ENCODE peak calls at places on chromosomes 4 and X, in seven cellular contexts. One of them, this sample, is unnamed.

GRCh38 chr4:175971393-175972179 is 94.1 kb upstream of the WDR17 start:
- DNase-seq in mesendoderm: peak
- DNase-seq in H9: no peak
- DNase-seq in H1: no peak
- DNase-seq in mesenchymal stem cell: no peak
- DNase-seq in neuronal stem cell: no peak
- DNase-seq in trophoblast cell: peak
- DNase-seq in this sample: no peak

GRCh38 chr4:102869569-102870227 is 906 bp downstream of the CISD2 start:
- DNase-seq in mesendoderm: no peak
- DNase-seq in H9: no peak
- DNase-seq in H1: no peak
- DNase-seq in mesenchymal stem cell: no peak
- DNase-seq in neuronal stem cell: no peak
- DNase-seq in trophoblast cell: no peak
- DNase-seq in this sample: peak

GRCh38 chrX:18377802-18378201 is 23.3 kb upstream of the SCML2 start:
- DNase-seq in mesendoderm: peak
- DNase-seq in H9: peak
- DNase-seq in H1: peak
- DNase-seq in mesenchymal stem cell: peak
- DNase-seq in neuronal stem cell: no peak
- DNase-seq in trophoblast cell: peak
- DNase-seq in this sample: peak

GRCh38 chr4:169971456-169972015 is 54.7 kb downstream of the MFAP3L start:
- DNase-seq in mesendoderm: no peak
- DNase-seq in H9: no peak
- DNase-seq in H1: no peak
- DNase-seq in mesenchymal stem cell: no peak
- DNase-seq in neuronal stem cell: no peak
- DNase-seq in trophoblast cell: peak
- DNase-seq in this sample: no peak

GRCh38 chrX:2500091-2500680 is 590 bp downstream of the DHRSX start:
- DNase-seq in mesendoderm: peak
- DNase-seq in H9: peak
- DNase-seq in H1: peak
- DNase-seq in mesenchymal stem cell: peak
- DNase-seq in neuronal stem cell: no peak
- DNase-seq in trophoblast cell: peak
- DNase-seq in this sample: peak

GRCh38 chr4:61545902-61546498 is 345.9 kb downstream of the ADGRL3 start:
- DNase-seq in mesendoderm: no peak
- DNase-seq in H9: no peak
- DNase-seq in H1: no peak
- DNase-seq in mesenchymal stem cell: peak
- DNase-seq in neuronal stem cell: no peak
- DNase-seq in trophoblast cell: no peak
- DNase-seq in this sample: no peak

GRCh38 chrX:47232803-47233332 is at the start of gene USP11:
- DNase-seq in mesendoderm: peak
- DNase-seq in H9: peak
- DNase-seq in H1: peak
- DNase-seq in mesenchymal stem cell: peak
- DNase-seq in neuronal stem cell: no peak
- DNase-seq in trophoblast cell: no peak
- DNase-seq in this sample: peak

GRCh38 chr4:186144180-186144579 is 39.7 kb downstream of the FAM149A start:
- DNase-seq in mesendoderm: peak
- DNase-seq in H9: peak
- DNase-seq in H1: peak
- DNase-seq in mesenchymal stem cell: peak
- DNase-seq in neuronal stem cell: peak
- DNase-seq in trophoblast cell: peak
- DNase-seq in this sample: peak

GRCh38 chr4:85092536-85092935 is 126.0 kb upstream of the WDFY3 start:
- DNase-seq in mesendoderm: no peak
- DNase-seq in H9: no peak
- DNase-seq in H1: no peak
- DNase-seq in mesenchymal stem cell: no peak
- DNase-seq in neuronal stem cell: no peak
- DNase-seq in trophoblast cell: no peak
- DNase-seq in this sample: no peak

GRCh38 chrX:20968996-20969395 is 405.2 kb upstream of the CNKSR2 start:
- DNase-seq in mesendoderm: no peak
- DNase-seq in H9: no peak
- DNase-seq in H1: no peak
- DNase-seq in mesenchymal stem cell: no peak
- DNase-seq in neuronal stem cell: no peak
- DNase-seq in trophoblast cell: no peak
- DNase-seq in this sample: no peak

GRCh38 chr4:164700471-164700870 is 53.5 kb upstream of the SMIM31 start:
- DNase-seq in mesendoderm: peak
- DNase-seq in H9: peak
- DNase-seq in H1: peak
- DNase-seq in mesenchymal stem cell: no peak
- DNase-seq in neuronal stem cell: peak
- DNase-seq in trophoblast cell: peak
- DNase-seq in this sample: no peak

DNA sequence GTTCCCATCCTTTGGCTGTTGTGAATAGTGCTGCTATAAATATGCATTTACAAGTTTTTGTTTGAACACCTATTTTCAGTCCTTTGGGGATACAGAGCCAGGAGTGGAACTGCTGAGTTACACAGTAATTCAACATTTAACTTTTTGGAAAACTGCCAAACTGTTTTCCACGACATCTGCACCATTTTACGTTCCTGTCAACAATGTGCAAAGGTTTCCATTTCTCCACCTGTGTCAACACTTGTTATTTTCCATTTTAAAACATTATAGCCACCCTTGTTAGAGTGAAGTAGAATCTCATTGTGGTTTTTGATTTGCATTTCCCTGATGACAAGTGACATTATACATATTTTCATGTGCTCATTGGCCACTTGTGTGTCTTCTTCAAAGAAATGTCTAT is 58.0 kb upstream of the STX18 start:
- DNase-seq in mesendoderm: no peak
- DNase-seq in H9: no peak
- DNase-seq in H1: no peak
- DNase-seq in mesenchymal stem cell: no peak
- DNase-seq in neuronal stem cell: no peak
- DNase-seq in trophoblast cell: no peak
- DNase-seq in this sample: no peak
- H2BK5ac ChIP-seq in mesendoderm: no peak
- H2BK5ac ChIP-seq in H9: no peak
- H2BK5ac ChIP-seq in H1: no peak
- H2BK5ac ChIP-seq in mesenchymal stem cell: no peak
- H2BK5ac ChIP-seq in neuronal stem cell: no peak
- H2BK5ac ChIP-seq in trophoblast cell: no peak
- H2BK5ac ChIP-seq in this sample: no peak

DNA sequence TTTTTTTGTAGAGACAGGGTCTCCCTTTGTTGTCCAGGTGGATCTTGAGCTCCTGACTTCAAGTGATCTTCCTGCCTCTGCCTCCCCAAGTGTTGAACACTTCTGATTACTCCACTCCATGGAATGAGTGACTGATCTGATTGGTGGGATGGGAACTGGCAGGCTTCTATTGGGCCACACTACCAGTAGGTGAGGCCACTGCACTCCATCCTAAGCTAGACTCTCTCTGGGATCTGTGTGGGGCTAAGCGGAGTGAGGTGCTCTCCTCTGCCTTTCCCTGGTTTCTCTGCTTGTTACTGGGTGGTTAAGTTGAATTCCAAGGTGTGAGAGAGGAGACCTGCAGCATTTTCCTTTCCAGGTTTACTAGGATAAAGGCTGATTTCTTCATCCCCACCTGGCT is 58.7 kb downstream of the ENOPH1 start:
- DNase-seq in mesendoderm: no peak
- DNase-seq in H9: no peak
- DNase-seq in H1: no peak
- DNase-seq in mesenchymal stem cell: no peak
- DNase-seq in neuronal stem cell: no peak
- DNase-seq in trophoblast cell: no peak
- DNase-seq in this sample: no peak
- H2BK5ac ChIP-seq in mesendoderm: no peak
- H2BK5ac ChIP-seq in H9: no peak
- H2BK5ac ChIP-seq in H1: no peak
- H2BK5ac ChIP-seq in mesenchymal stem cell: no peak
- H2BK5ac ChIP-seq in neuronal stem cell: no peak
- H2BK5ac ChIP-seq in trophoblast cell: no peak
- H2BK5ac ChIP-seq in this sample: no peak

GRCh38 chr4:2262145-2262943 is 435 bp upstream of the MXD4 start:
- DNase-seq in mesendoderm: peak
- DNase-seq in H9: peak
- DNase-seq in H1: peak
- DNase-seq in mesenchymal stem cell: peak
- DNase-seq in neuronal stem cell: peak
- DNase-seq in trophoblast cell: peak
- DNase-seq in this sample: peak

GRCh38 chr4:2262944-2263250 is 988 bp upstream of the MXD4 start:
- DNase-seq in mesendoderm: no peak
- DNase-seq in H9: no peak
- DNase-seq in H1: no peak
- DNase-seq in mesenchymal stem cell: no peak
- DNase-seq in neuronal stem cell: no peak
- DNase-seq in trophoblast cell: no peak
- DNase-seq in this sample: no peak

GRCh38 chr4:2261110-2261852 is 628 bp downstream of the MXD4 start:
- DNase-seq in mesendoderm: peak
- DNase-seq in H9: no peak
- DNase-seq in H1: peak
- DNase-seq in mesenchymal stem cell: peak
- DNase-seq in neuronal stem cell: peak
- DNase-seq in trophoblast cell: peak
- DNase-seq in this sample: peak

GRCh38 chr4:2260336-2261109 is 1.4 kb downstream of the MXD4 start:
- DNase-seq in mesendoderm: no peak
- DNase-seq in H9: peak
- DNase-seq in H1: no peak
- DNase-seq in mesenchymal stem cell: no peak
- DNase-seq in neuronal stem cell: no peak
- DNase-seq in trophoblast cell: peak
- DNase-seq in this sample: no peak

DNA sequence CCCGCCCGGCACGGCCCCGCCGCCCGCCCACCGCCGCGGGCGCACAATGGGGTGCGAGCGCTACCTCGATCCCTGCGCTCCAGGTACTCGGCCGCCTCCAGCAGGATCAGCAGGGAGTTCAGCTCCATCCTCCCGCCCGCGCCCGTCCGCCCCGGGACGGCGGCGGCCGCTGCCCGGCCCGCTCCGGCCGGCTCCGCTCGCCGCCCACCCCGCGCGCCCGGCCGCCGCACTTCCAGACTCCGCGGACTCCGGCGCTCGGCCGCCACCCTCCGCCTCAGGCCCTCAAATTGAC is at the start of gene MXD4:
- DNase-seq in mesendoderm: no peak
- DNase-seq in H9: no peak
- DNase-seq in H1: no peak
- DNase-seq in mesenchymal stem cell: no peak
- DNase-seq in neuronal stem cell: no peak
- DNase-seq in trophoblast cell: no peak
- DNase-seq in this sample: no peak
- H2BK5ac ChIP-seq in mesendoderm: no peak
- H2BK5ac ChIP-seq in H9: no peak
- H2BK5ac ChIP-seq in H1: no peak
- H2BK5ac ChIP-seq in mesenchymal stem cell: peak
- H2BK5ac ChIP-seq in neuronal stem cell: peak
- H2BK5ac ChIP-seq in trophoblast cell: peak
- H2BK5ac ChIP-seq in this sample: peak

DNA sequence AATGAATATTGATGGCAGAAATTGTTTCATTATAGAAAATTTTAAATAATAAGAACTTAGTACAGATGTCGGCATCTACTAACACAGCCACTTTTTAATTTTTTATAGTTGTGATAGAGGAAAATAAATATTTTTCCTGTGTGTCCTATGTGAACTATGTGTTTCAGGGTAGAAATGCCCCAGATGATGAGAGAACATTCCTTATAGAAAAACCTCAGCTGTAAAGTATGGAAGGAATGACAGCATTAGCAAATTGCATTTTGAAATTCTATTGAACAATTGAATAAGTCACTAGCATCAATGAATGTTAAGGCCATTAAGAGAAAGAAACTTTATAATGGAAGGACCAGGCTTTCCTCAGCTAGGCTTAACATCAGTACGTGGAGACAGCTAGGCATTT is 149.2 kb downstream of the CFAP299 start:
- DNase-seq in mesendoderm: no peak
- DNase-seq in H9: no peak
- DNase-seq in H1: no peak
- DNase-seq in mesenchymal stem cell: no peak
- DNase-seq in neuronal stem cell: no peak
- DNase-seq in trophoblast cell: peak
- DNase-seq in this sample: peak
- H2BK5ac ChIP-seq in mesendoderm: no peak
- H2BK5ac ChIP-seq in H9: no peak
- H2BK5ac ChIP-seq in H1: no peak
- H2BK5ac ChIP-seq in mesenchymal stem cell: no peak
- H2BK5ac ChIP-seq in neuronal stem cell: no peak
- H2BK5ac ChIP-seq in trophoblast cell: no peak
- H2BK5ac ChIP-seq in this sample: no peak

GRCh38 chr4:122695226-122695625 is 37.3 kb upstream of the BBS12 start:
- DNase-seq in mesendoderm: no peak
- DNase-seq in H9: no peak
- DNase-seq in H1: no peak
- DNase-seq in mesenchymal stem cell: no peak
- DNase-seq in neuronal stem cell: no peak
- DNase-seq in trophoblast cell: no peak
- DNase-seq in this sample: no peak
- H2BK5ac ChIP-seq in mesendoderm: no peak
- H2BK5ac ChIP-seq in H9: no peak
- H2BK5ac ChIP-seq in H1: no peak
- H2BK5ac ChIP-seq in mesenchymal stem cell: no peak
- H2BK5ac ChIP-seq in neuronal stem cell: no peak
- H2BK5ac ChIP-seq in trophoblast cell: no peak
- H2BK5ac ChIP-seq in this sample: no peak

GRCh38 chrX:39859991-39860861 is 237.5 kb downstream of the BCOR start:
- DNase-seq in mesendoderm: peak
- DNase-seq in H9: peak
- DNase-seq in H1: no peak
- DNase-seq in mesenchymal stem cell: peak
- DNase-seq in neuronal stem cell: peak
- DNase-seq in trophoblast cell: peak
- DNase-seq in this sample: peak

GRCh38 chrX:39857780-39858179 is 240.0 kb downstream of the BCOR start:
- DNase-seq in mesendoderm: no peak
- DNase-seq in H9: no peak
- DNase-seq in H1: no peak
- DNase-seq in mesenchymal stem cell: peak
- DNase-seq in neuronal stem cell: no peak
- DNase-seq in trophoblast cell: no peak
- DNase-seq in this sample: no peak

GRCh38 chrX:39866229-39866628 is 231.5 kb downstream of the BCOR start:
- DNase-seq in mesendoderm: no peak
- DNase-seq in H9: peak
- DNase-seq in H1: no peak
- DNase-seq in mesenchymal stem cell: no peak
- DNase-seq in neuronal stem cell: no peak
- DNase-seq in trophoblast cell: no peak
- DNase-seq in this sample: no peak

DNA sequence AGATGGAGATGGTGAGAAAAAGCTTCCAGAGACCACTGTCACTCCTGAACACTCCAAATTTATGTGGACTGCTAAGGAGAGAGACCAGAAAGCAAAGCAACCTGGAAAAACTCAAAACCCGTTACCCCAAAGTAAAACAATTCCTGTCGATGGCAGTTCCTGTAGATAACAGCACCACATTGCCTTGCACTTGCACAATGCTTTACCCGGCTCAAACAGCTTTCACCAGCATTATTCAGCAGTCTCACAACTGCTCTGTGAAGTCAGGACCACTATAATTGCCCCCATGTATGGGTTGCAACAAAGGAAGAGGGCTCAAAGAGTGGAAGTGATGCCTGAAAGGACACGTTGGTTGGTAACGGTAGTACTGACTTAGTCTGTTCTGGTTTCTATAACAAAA is 234.8 kb downstream of the BCOR start:
- DNase-seq in mesendoderm: no peak
- DNase-seq in H9: no peak
- DNase-seq in H1: no peak
- DNase-seq in mesenchymal stem cell: no peak
- DNase-seq in neuronal stem cell: no peak
- DNase-seq in trophoblast cell: no peak
- DNase-seq in this sample: no peak
- H2BK5ac ChIP-seq in mesendoderm: no peak
- H2BK5ac ChIP-seq in H9: no peak
- H2BK5ac ChIP-seq in H1: no peak
- H2BK5ac ChIP-seq in mesenchymal stem cell: no peak
- H2BK5ac ChIP-seq in neuronal stem cell: no peak
- H2BK5ac ChIP-seq in trophoblast cell: no peak
- H2BK5ac ChIP-seq in this sample: no peak